ENCODE peak calls at places on chromosome 22, in six cellular contexts. Z, S, R, M, F and N are unnamed samples.

GRCh38 chr22:28873183-28873964 is 10.0 kb upstream of the ZNRF3 start:
- DNase-seq in Z (no peak), S (no peak), R (no peak), M (no peak), F (no peak), N (no peak)

GRCh38 chr22:22216450-22216959 is 28.1 kb upstream of the VPREB1 start:
- DNase-seq in Z (no peak), S (no peak), R (no peak), M (no peak), F (no peak), N (no peak)

GRCh38 chr22:42646569-42647525 is 2.3 kb downstream of the CYB5R3 start:
- DNase-seq in Z (no peak), S (no peak), R (no peak), M (no peak), F (peak), N (no peak)

GRCh38 chr22:43878831-43879550 is 12.8 kb downstream of the PNPLA5 start:
- DNase-seq in Z (no peak), S (no peak), R (no peak), M (no peak), F (no peak), N (no peak)

GRCh38 chr22:37077802-37078448 is 26.4 kb downstream of the KCTD17 start:
- DNase-seq in Z (peak), S (peak), R (peak), M (no peak), F (peak), N (peak)

GRCh38 chr22:48396785-48397530 is 1430.7 kb downstream of the BRD1 start:
- DNase-seq in Z (no peak), S (no peak), R (no peak), M (no peak), F (no peak), N (no peak)

GRCh38 chr22:44623771-44624510 is 78.1 kb upstream of the PRR5 start:
- DNase-seq in Z (peak), S (peak), R (no peak), M (peak), F (peak), N (no peak)

GRCh38 chr22:30005213-30005857 is 74.9 kb upstream of the HORMAD2 start:
- DNase-seq in Z (peak), S (peak), R (peak), M (peak), F (peak), N (peak)

GRCh38 chr22:45770506-45770905 is 98.9 kb downstream of the ATXN10 start:
- DNase-seq in Z (no peak), S (no peak), R (no peak), M (no peak), F (no peak), N (no peak)

GRCh38 chr22:37174964-37175363 is 13.1 kb downstream of the C1QTNF6 start:
- DNase-seq in Z (no peak), S (no peak), R (no peak), M (no peak), F (no peak), N (no peak)

GRCh38 chr22:17990942-17991341 is 33.4 kb downstream of the MICAL3 start:
- DNase-seq in Z (no peak), S (no peak), R (no peak), M (no peak), F (no peak), N (no peak)

GRCh38 chr22:35727436-35727835 is 9.8 kb downstream of the APOL5 start:
- DNase-seq in Z (no peak), S (no peak), R (no peak), M (no peak), F (no peak), N (no peak)

GRCh38 chr22:45009881-45010531 is at the start of gene PHF21B:
- DNase-seq in Z (peak), S (no peak), R (no peak), M (no peak), F (peak), N (no peak)

GRCh38 chr22:24894220-24894975 is 52.1 kb downstream of the LHFPL7 start:
- DNase-seq in Z (no peak), S (peak), R (no peak), M (no peak), F (peak), N (no peak)

GRCh38 chr22:30390974-30391691 is 3.9 kb upstream of the RNF215 start:
- DNase-seq in Z (peak), S (peak), R (peak), M (no peak), F (peak), N (peak)

GRCh38 chr22:50516891-50517290 is 8.5 kb downstream of the SCO2 start:
- DNase-seq in Z (no peak), S (no peak), R (no peak), M (no peak), F (no peak), N (no peak)

GRCh38 chr22:39253427-39254070 is 8.8 kb upstream of the PDGFB start:
- DNase-seq in Z (no peak), S (peak), R (no peak), M (no peak), F (peak), N (no peak)

GRCh38 chr22:41927813-41928212 is 1.2 kb upstream of the TNFRSF13C start:
- DNase-seq in Z (no peak), S (no peak), R (no peak), M (no peak), F (no peak), N (no peak)